ENCODE peak calls at places on chromosomes 5 and 9, in ten cellular contexts. L is fibroblast of the aortic adventitia; N is RWPE1; K is CD8-positive, alpha-beta T cell; E is islet precursor cell; H is NCI-H1092 treated with DMSO at 0.1 percent for 48 hours; I is endothelial cell; C is activated T-cell treated with anti-CD3 and anti-CD28 coated beads for 1 hour; Q is sigmoid colon; S is activated gamma-delta T cell treated with anti-CD3 and anti-CD28 coated beads, Interleukin-2, amount 50 U/mL, for 16 hours. T is an unnamed sample.

GRCh38 chr5:61652916-61653315 is 320.9 kb downstream of the ZSWIM6 start:
- DNase-seq in L (no peak), N (no peak), K (no peak), E (no peak), H (no peak), I (no peak), C (no peak), Q (no peak), S (no peak), T (no peak)

GRCh38 chr5:14032944-14033343 is 88.5 kb upstream of the DNAH5 start:
- DNase-seq in L (peak), N (no peak), K (no peak), E (no peak), H (no peak), I (no peak), C (no peak), Q (no peak), S (no peak), T (no peak)

GRCh38 chr5:142432961-142433360 is 108.1 kb upstream of the SPRY4 start:
- DNase-seq in L (no peak), N (no peak), K (peak), E (peak), H (no peak), I (no peak), C (peak), Q (no peak), S (peak), T (no peak)

GRCh38 chr9:123394291-123395235 is 38.6 kb downstream of the CRB2 start:
- DNase-seq in L (no peak), N (no peak), K (no peak), E (no peak), H (no peak), I (no peak), C (no peak), Q (no peak), S (no peak), T (no peak)

GRCh38 chr5:179371681-179372675 is 26.7 kb upstream of the ADAMTS2 start:
- DNase-seq in L (no peak), N (no peak), K (no peak), E (peak), H (peak), I (no peak), C (no peak), Q (peak), S (no peak), T (peak)

GRCh38 chr9:128276574-128277270 is 646 bp downstream of the SWI5 start:
- DNase-seq in L (peak), N (peak), K (no peak), E (peak), H (peak), I (peak), C (no peak), Q (peak), S (no peak), T (no peak)

GRCh38 chr5:1259806-1260480 is 34.8 kb downstream of the SLC6A18 start:
- DNase-seq in L (no peak), N (no peak), K (no peak), E (no peak), H (no peak), I (no peak), C (no peak), Q (no peak), S (no peak), T (no peak)

GRCh38 chr9:131587906-131588305 is 42.6 kb downstream of the PRRT1B start:
- DNase-seq in L (no peak), N (no peak), K (no peak), E (no peak), H (no peak), I (no peak), C (no peak), Q (no peak), S (no peak), T (no peak)

GRCh38 chr5:127425868-127426267 is 91.6 kb upstream of the PRRC1 start:
- DNase-seq in L (no peak), N (no peak), K (no peak), E (no peak), H (no peak), I (no peak), C (no peak), Q (no peak), S (no peak), T (no peak)

GRCh38 chr9:37002413-37003217 is 31.5 kb downstream of the PAX5 start:
- DNase-seq in L (no peak), N (no peak), K (no peak), E (peak), H (no peak), I (no peak), C (no peak), Q (no peak), S (no peak), T (no peak)

GRCh38 chr5:161230222-161230621 is 316.3 kb downstream of the GABRB2 start:
- DNase-seq in L (no peak), N (no peak), K (no peak), E (peak), H (peak), I (no peak), C (no peak), Q (no peak), S (no peak), T (peak)

GRCh38 chr9:110752766-110753165 is 84.2 kb downstream of the MUSK start:
- DNase-seq in L (peak), N (peak), K (no peak), E (no peak), H (no peak), I (no peak), C (no peak), Q (no peak), S (no peak), T (no peak)

GRCh38 chr5:179840766-179841165 is 17.9 kb downstream of the MRNIP start:
- DNase-seq in L (peak), N (no peak), K (no peak), E (no peak), H (no peak), I (no peak), C (no peak), Q (peak), S (no peak), T (no peak)

GRCh38 chr5:98734646-98735045 is 38.8 kb upstream of the RGMB start:
- DNase-seq in L (no peak), N (no peak), K (no peak), E (no peak), H (no peak), I (no peak), C (no peak), Q (no peak), S (no peak), T (no peak)

GRCh38 chr9:100492952-100493351 is 20.0 kb downstream of the TMEFF1 start:
- DNase-seq in L (peak), N (no peak), K (no peak), E (no peak), H (no peak), I (no peak), C (no peak), Q (no peak), S (no peak), T (no peak)

GRCh38 chr5:151132959-151133358 is 24.6 kb downstream of the ANXA6 start:
- DNase-seq in L (no peak), N (no peak), K (no peak), E (no peak), H (no peak), I (no peak), C (no peak), Q (no peak), S (no peak), T (peak)

GRCh38 chr5:180909782-180910181 is 10.8 kb downstream of the BTNL8 start:
- DNase-seq in L (no peak), N (no peak), K (no peak), E (no peak), H (no peak), I (no peak), C (no peak), Q (no peak), S (no peak), T (no peak)

GRCh38 chr5:172564187-172564586 is 76.9 kb upstream of the NEURL1B start:
- DNase-seq in L (no peak), N (no peak), K (no peak), E (no peak), H (peak), I (no peak), C (no peak), Q (no peak), S (no peak), T (peak)

GRCh38 chr5:14528115-14528514 is 53.5 kb upstream of the OTULINL start:
- DNase-seq in L (no peak), N (no peak), K (no peak), E (no peak), H (no peak), I (no peak), C (no peak), Q (no peak), S (no peak), T (no peak)

GRCh38 chr5:159135896-159136531 is 36.3 kb upstream of the EBF1 start:
- DNase-seq in L (peak), N (peak), K (no peak), E (peak), H (no peak), I (no peak), C (no peak), Q (no peak), S (no peak), T (no peak)

GRCh38 chr5:65086234-65086886 is 317.6 kb downstream of the CWC27 start:
- DNase-seq in L (no peak), N (peak), K (no peak), E (peak), H (no peak), I (no peak), C (no peak), Q (no peak), S (no peak), T (peak)

GRCh38 chr5:27598576-27598975 is 560.2 kb upstream of the CDH9 start:
- DNase-seq in L (peak), N (no peak), K (no peak), E (no peak), H (no peak), I (no peak), C (no peak), Q (no peak), S (no peak), T (no peak)

GRCh38 chr5:132674671-132675506 is 1.1 kb downstream of the IL4 start:
- DNase-seq in L (peak), N (peak), K (no peak), E (no peak), H (no peak), I (no peak), C (no peak), Q (no peak), S (no peak), T (no peak)

GRCh38 chr5:140221697-140222223 is 46.8 kb downstream of the CYSTM1 start:
- DNase-seq in L (peak), N (peak), K (no peak), E (no peak), H (no peak), I (no peak), C (no peak), Q (no peak), S (no peak), T (no peak)

GRCh38 chr5:41406424-41406823 is 104.0 kb downstream of the PLCXD3 start:
- DNase-seq in L (no peak), N (no peak), K (no peak), E (no peak), H (no peak), I (no peak), C (no peak), Q (no peak), S (no peak), T (no peak)

GRCh38 chr5:139660916-139661814 is 13.0 kb downstream of the CXXC5 start:
- DNase-seq in L (peak), N (peak), K (peak), E (no peak), H (no peak), I (no peak), C (no peak), Q (peak), S (no peak), T (no peak)

GRCh38 chr9:83572524-83572923 is 34.3 kb upstream of the FRMD3 start:
- DNase-seq in L (peak), N (no peak), K (no peak), E (no peak), H (no peak), I (no peak), C (no peak), Q (no peak), S (no peak), T (no peak)

GRCh38 chr9:105064248-105065118 is 136.5 kb upstream of the ABCA1 start:
- DNase-seq in L (peak), N (peak), K (no peak), E (peak), H (peak), I (peak), C (no peak), Q (peak), S (no peak), T (peak)

GRCh38 chr5:85927632-85928031 is 690.1 kb upstream of the COX7C start:
- DNase-seq in L (no peak), N (no peak), K (no peak), E (no peak), H (no peak), I (no peak), C (no peak), Q (no peak), S (no peak), T (no peak)

GRCh38 chr9:127680226-127680625 is 26.6 kb upstream of the CFAP157 start:
- DNase-seq in L (no peak), N (no peak), K (no peak), E (no peak), H (no peak), I (no peak), C (no peak), Q (no peak), S (no peak), T (no peak)

GRCh38 chr5:175201393-175201792 is 242.6 kb downstream of the DRD1 start:
- DNase-seq in L (no peak), N (no peak), K (no peak), E (no peak), H (no peak), I (no peak), C (no peak), Q (no peak), S (no peak), T (no peak)

GRCh38 chr5:33734541-33734940 is 157.2 kb downstream of the ADAMTS12 start:
- DNase-seq in L (peak), N (no peak), K (no peak), E (peak), H (no peak), I (no peak), C (no peak), Q (no peak), S (no peak), T (no peak)

GRCh38 chr5:35598707-35599370 is 18.8 kb upstream of the SPEF2 start:
- DNase-seq in L (no peak), N (no peak), K (no peak), E (no peak), H (no peak), I (no peak), C (no peak), Q (no peak), S (no peak), T (no peak)

GRCh38 chr9:124894741-124895170 is 32.8 kb downstream of the ARPC5L start:
- DNase-seq in L (peak), N (peak), K (peak), E (peak), H (no peak), I (peak), C (peak), Q (no peak), S (no peak), T (no peak)

GRCh38 chr5:156640751-156641241 is 209.3 kb upstream of the PPP1R2B start:
- DNase-seq in L (peak), N (no peak), K (no peak), E (no peak), H (no peak), I (no peak), C (no peak), Q (no peak), S (no peak), T (no peak)

GRCh38 chr5:176560364-176560763 is 11.2 kb downstream of the CDHR2 start:
- DNase-seq in L (no peak), N (no peak), K (no peak), E (no peak), H (no peak), I (no peak), C (no peak), Q (no peak), S (no peak), T (no peak)